ENCODE peak calls at places on chromosome 3, in four cellular contexts. K is fibroblast of pulmonary artery, F is memory B cell, I is WTC11. Q is an unnamed sample.

GRCh38 chr3:132326251-132326650 is 9.0 kb downstream of the ACP3 start:
- DNase-seq in F (no peak), I (no peak), K (no peak), Q (no peak)

GRCh38 chr3:14877404-14877803 is 58.6 kb downstream of the FGD5 start:
- DNase-seq in F (no peak), I (no peak), K (no peak), Q (no peak)

GRCh38 chr3:42257007-42257406 is 9.0 kb downstream of the CCK start:
- DNase-seq in F (no peak), I (no peak), K (no peak), Q (no peak)

GRCh38 chr3:171058873-171059603 is 32.5 kb upstream of the SLC2A2 start:
- DNase-seq in I (no peak), F (no peak), K (no peak), Q (no peak)

GRCh38 chr3:24506966-24507775 is 12.5 kb upstream of the THRB start:
- DNase-seq in F (no peak), I (no peak), K (no peak), Q (no peak)

GRCh38 chr3:64131755-64132154 is 93.5 kb downstream of the PRICKLE2 start:
- DNase-seq in K (no peak), F (no peak), I (no peak), Q (no peak)

GRCh38 chr3:7433073-7433472 is 572.2 kb downstream of the GRM7 start:
- DNase-seq in F (no peak), K (no peak), I (no peak), Q (no peak)

GRCh38 chr3:193702967-193703366 is 110.0 kb downstream of the OPA1 start:
- DNase-seq in F (no peak), K (peak; percentile 6), I (no peak), Q (no peak)

GRCh38 chr3:14123308-14124222 is 1.1 kb downstream of the CHCHD4 start:
- DNase-seq in I (no peak), K (no peak), F (no peak), Q (no peak)

Q was measured in SW 1271.